ENCODE peak calls at places on chromosomes 1 and 21, in seven cellular contexts. R is naive thymus-derived CD8-positive, alpha-beta T cell; X is HCEC 1CT; F is nephron progenitor cell; O is AG08395; P is upper lobe of right lung; Y is iris pigment epithelial cell. D is an unnamed sample.

GRCh38 chr1:108960719-108961118 is 2.6 kb downstream of the CLCC1 start:
- DNase-seq in R (no peak), X (no peak), F (no peak), O (no peak), P (no peak), Y (no peak), D (no peak)

GRCh38 chr1:1170215-1170890 is 3.3 kb upstream of the TTLL10 start:
- DNase-seq in R (no peak), X (no peak), F (peak), O (no peak), P (no peak), Y (no peak), D (peak)

GRCh38 chr1:31394628-31395193 is 18.3 kb upstream of the SERINC2 start:
- DNase-seq in R (peak), X (peak), F (peak), O (peak), P (peak), Y (peak), D (peak)

GRCh38 chr1:184253921-184254320 is 132.9 kb upstream of the C1orf21 start:
- DNase-seq in R (no peak), X (no peak), F (no peak), O (no peak), P (no peak), Y (peak), D (no peak)

GRCh38 chr21:45325206-45326168 is 37.8 kb upstream of the POFUT2 start:
- DNase-seq in R (no peak), X (no peak), F (no peak), O (no peak), P (peak), Y (no peak), D (no peak)

GRCh38 chr1:152870831-152871730 is 7.0 kb upstream of the SMCP start:
- DNase-seq in R (no peak), X (peak), F (peak), O (peak), P (no peak), Y (peak), D (peak)

GRCh38 chr1:207022996-207023679 is 9.4 kb downstream of the C1orf116 start:
- DNase-seq in R (no peak), X (no peak), F (no peak), O (no peak), P (no peak), Y (no peak), D (no peak)

GRCh38 chr1:172154571-172154970 is 265.9 kb upstream of the C1orf105 start:
- DNase-seq in R (no peak), X (peak), F (no peak), O (peak), P (no peak), Y (peak), D (peak)

GRCh38 chr1:229253170-229253974 is 17.5 kb upstream of the RAB4A start:
- DNase-seq in R (no peak), X (peak), F (no peak), O (no peak), P (no peak), Y (peak), D (peak)

GRCh38 chr1:191206808-191207207 is 729.1 kb upstream of the BRINP3 start:
- DNase-seq in R (no peak), X (no peak), F (no peak), O (no peak), P (no peak), Y (peak), D (peak)

GRCh38 chr1:156136970-156137483 is 16.4 kb upstream of the SEMA4A start:
- DNase-seq in R (no peak), X (no peak), F (no peak), O (no peak), P (no peak), Y (no peak), D (no peak)

GRCh38 chr1:207454046-207454964 is at the start of gene CR2:
- DNase-seq in R (peak), X (no peak), F (peak), O (no peak), P (peak), Y (peak), D (peak)

GRCh38 chr1:78645728-78646127 is 3.9 kb upstream of the IFI44 start:
- DNase-seq in R (no peak), X (no peak), F (no peak), O (no peak), P (no peak), Y (no peak), D (no peak)

GRCh38 chr1:28642847-28643635 is at the start of gene TAF12:
- DNase-seq in R (peak), X (peak), F (peak), O (peak), P (peak), Y (peak), D (peak)

GRCh38 chr1:178973671-178974091 is 52.0 kb upstream of the FAM20B start:
- DNase-seq in R (no peak), X (no peak), F (no peak), O (no peak), P (no peak), Y (no peak), D (no peak)

GRCh38 chr1:167128261-167129227 is 34.7 kb downstream of the STYXL2 start:
- DNase-seq in R (no peak), X (no peak), F (no peak), O (no peak), P (no peak), Y (no peak), D (peak)

GRCh38 chr21:46456750-46457149 is 1.9 kb upstream of the DIP2A start:
- DNase-seq in R (no peak), X (no peak), F (no peak), O (no peak), P (no peak), Y (no peak), D (no peak)

GRCh38 chr1:208061118-208061517 is 150.2 kb upstream of the CD34 start:
- DNase-seq in R (no peak), X (no peak), F (no peak), O (no peak), P (no peak), Y (no peak), D (no peak)

GRCh38 chr1:232045571-232045970 is 419.0 kb downstream of the DISC1 start:
- DNase-seq in R (no peak), X (no peak), F (no peak), O (no peak), P (no peak), Y (no peak), D (no peak)

GRCh38 chr1:226133504-226134123 is 52.9 kb downstream of the ACBD3 start:
- DNase-seq in R (no peak), X (no peak), F (no peak), O (no peak), P (no peak), Y (no peak), D (no peak)

GRCh38 chr1:81208441-81208840 is 592.3 kb upstream of the ADGRL2 start:
- DNase-seq in R (no peak), X (no peak), F (no peak), O (no peak), P (no peak), Y (no peak), D (no peak)

GRCh38 chr1:9591669-9592509 is 3.2 kb downstream of the TMEM201 start:
- DNase-seq in R (no peak), X (no peak), F (no peak), O (no peak), P (peak), Y (no peak), D (no peak)

GRCh38 chr21:14767192-14767852 is 221.2 kb upstream of the SAMSN1 start:
- DNase-seq in R (no peak), X (no peak), F (no peak), O (no peak), P (no peak), Y (no peak), D (no peak)

GRCh38 chr21:33241846-33242245 is 12.1 kb downstream of the IFNAR2 start:
- DNase-seq in R (no peak), X (no peak), F (no peak), O (no peak), P (no peak), Y (no peak), D (no peak)

GRCh38 chr1:109677459-109677858 is 9.6 kb downstream of the GSTM2 start:
- DNase-seq in R (no peak), X (no peak), F (no peak), O (no peak), P (no peak), Y (no peak), D (no peak)

GRCh38 chr1:151001592-151001991 is 5.1 kb downstream of the MINDY1 start:
- DNase-seq in R (no peak), X (no peak), F (no peak), O (no peak), P (no peak), Y (no peak), D (no peak)

GRCh38 chr1:9451086-9451485 is 88.2 kb upstream of the SLC25A33 start:
- DNase-seq in R (no peak), X (no peak), F (no peak), O (no peak), P (no peak), Y (no peak), D (no peak)

GRCh38 chr1:213678753-213679152 is 309.0 kb upstream of the PROX1 start:
- DNase-seq in R (no peak), X (no peak), F (no peak), O (no peak), P (no peak), Y (no peak), D (no peak)

GRCh38 chr1:89302697-89303332 is 30.2 kb upstream of the GBP5 start:
- DNase-seq in R (no peak), X (no peak), F (no peak), O (no peak), P (no peak), Y (no peak), D (no peak)

GRCh38 chr1:228986093-228986904 is 251.0 kb downstream of the RHOU start:
- DNase-seq in R (no peak), X (no peak), F (no peak), O (peak), P (no peak), Y (peak), D (peak)

GRCh38 chr1:36382231-36382630 is 3.5 kb downstream of the STK40 start:
- DNase-seq in R (no peak), X (no peak), F (no peak), O (no peak), P (no peak), Y (no peak), D (no peak)

GRCh38 chr21:42063206-42063577 is 7.9 kb upstream of the UMODL1 start:
- DNase-seq in R (peak), X (no peak), F (no peak), O (no peak), P (no peak), Y (no peak), D (no peak)

GRCh38 chr1:234558186-234558836 is 51.7 kb downstream of the IRF2BP2 start:
- DNase-seq in R (no peak), X (no peak), F (no peak), O (no peak), P (no peak), Y (peak), D (peak)

GRCh38 chr1:158146165-158146564 is 34.5 kb upstream of the CD1D start:
- DNase-seq in R (no peak), X (peak), F (no peak), O (no peak), P (no peak), Y (peak), D (peak)

GRCh38 chr1:1264868-1265272 is 8.8 kb downstream of the UBE2J2 start:
- DNase-seq in R (no peak), X (peak), F (no peak), O (peak), P (no peak), Y (peak), D (peak)

GRCh38 chr1:64309468-64309867 is 106.0 kb downstream of the UBE2U start:
- DNase-seq in R (no peak), X (no peak), F (no peak), O (no peak), P (no peak), Y (no peak), D (no peak)